ENCODE peak calls at places on chromosomes 2 and 18, in seven cellular contexts. N is transverse colon; P is HFF-Myc; W is right atrium auricular region; L is nephron progenitor cell; K is heart right ventricle; O is CD4-positive, alpha-beta T cell. M is an unnamed sample.

GRCh38 chr18:24160086-24160485 is 21.2 kb downstream of the CABYR start:
- DNase-seq in N (no peak), P (no peak), W (no peak), L (no peak), K (no peak), O (no peak), M (no peak)

GRCh38 chr2:196925768-196926561 is 542 bp downstream of the PGAP1 start:
- DNase-seq in N (peak), P (no peak), W (no peak), L (peak), K (peak), O (no peak), M (peak)

GRCh38 chr2:159571540-159572260 is 44.6 kb downstream of the BAZ2B start:
- DNase-seq in N (no peak), P (peak), W (no peak), L (no peak), K (no peak), O (no peak), M (no peak)

GRCh38 chr18:6876646-6877045 is 147.1 kb downstream of the ARHGAP28 start:
- DNase-seq in N (no peak), P (peak), W (no peak), L (no peak), K (no peak), O (no peak), M (no peak)

GRCh38 chr18:55233850-55234249 is 274.6 kb upstream of the CCDC68 start:
- DNase-seq in N (no peak), P (no peak), W (no peak), L (no peak), K (no peak), O (no peak), M (no peak)

GRCh38 chr18:59249186-59249774 is 24.0 kb downstream of the RAX start:
- DNase-seq in N (peak), P (peak), W (no peak), L (peak), K (no peak), O (no peak), M (peak)

GRCh38 chr2:201182650-201183372 is at the start of gene CASP10:
- DNase-seq in N (peak), P (peak), W (no peak), L (no peak), K (no peak), O (no peak), M (no peak)

GRCh38 chr2:156023266-156023879 is 309.1 kb downstream of the NR4A2 start:
- DNase-seq in N (no peak), P (no peak), W (no peak), L (no peak), K (no peak), O (no peak), M (no peak)

GRCh38 chr2:68237404-68237803 is 14.9 kb downstream of the PPP3R1 start:
- DNase-seq in N (no peak), P (no peak), W (no peak), L (no peak), K (no peak), O (no peak), M (no peak)

GRCh38 chr2:74587664-74588277 is 33.3 kb downstream of the DOK1 start:
- DNase-seq in N (peak), P (no peak), W (peak), L (peak), K (peak), O (peak), M (peak)

GRCh38 chr2:28134262-28134812 is 243.8 kb downstream of the BABAM2 start:
- DNase-seq in N (peak), P (no peak), W (no peak), L (no peak), K (no peak), O (peak), M (no peak)

GRCh38 chr2:241885701-241886643 is 16.4 kb downstream of the RTP5 start:
- DNase-seq in N (no peak), P (no peak), W (no peak), L (no peak), K (peak), O (no peak), M (peak)

GRCh38 chr2:53994735-53995538 is 24.1 kb upstream of the PSME4 start:
- DNase-seq in N (no peak), P (no peak), W (no peak), L (no peak), K (no peak), O (no peak), M (no peak)

GRCh38 chr2:214077727-214078126 is 333.1 kb upstream of the VWC2L start:
- DNase-seq in N (no peak), P (no peak), W (no peak), L (no peak), K (no peak), O (no peak), M (no peak)

GRCh38 chr2:69149631-69150215 is 136.7 kb downstream of the ANTXR1 start:
- DNase-seq in N (peak), P (no peak), W (no peak), L (peak), K (peak), O (no peak), M (peak)

GRCh38 chr2:149365826-149366583 is 35.6 kb downstream of the LYPD6 start:
- DNase-seq in N (no peak), P (no peak), W (no peak), L (no peak), K (no peak), O (no peak), M (no peak)

GRCh38 chr2:70981421-70981820 is 3.0 kb downstream of the ANKRD53 start:
- DNase-seq in N (no peak), P (no peak), W (no peak), L (no peak), K (no peak), O (no peak), M (no peak)

GRCh38 chr2:214902273-214902672 is 92.8 kb upstream of the BARD1 start:
- DNase-seq in N (no peak), P (no peak), W (no peak), L (no peak), K (no peak), O (no peak), M (peak)

GRCh38 chr18:55489742-55490055 is 98.3 kb downstream of the TCF4 start:
- DNase-seq in N (no peak), P (peak), W (no peak), L (no peak), K (no peak), O (no peak), M (peak)

GRCh38 chr18:74225193-74225840 is 66.4 kb downstream of the CYB5A start:
- DNase-seq in N (no peak), P (no peak), W (no peak), L (no peak), K (no peak), O (no peak), M (peak)

GRCh38 chr2:98607741-98608117 is 583 bp downstream of the COA5 start:
- DNase-seq in N (no peak), P (no peak), W (no peak), L (no peak), K (no peak), O (no peak), M (no peak)

GRCh38 chr2:240302933-240303332 is 132.5 kb upstream of the GPC1 start:
- DNase-seq in N (no peak), P (no peak), W (no peak), L (no peak), K (no peak), O (no peak), M (no peak)

GRCh38 chr18:49588971-49589370 is 27.1 kb downstream of the LIPG start:
- DNase-seq in N (no peak), P (no peak), W (no peak), L (no peak), K (no peak), O (no peak), M (no peak)

GRCh38 chr2:62641410-62641843 is 64.1 kb upstream of the EHBP1 start:
- DNase-seq in N (no peak), P (no peak), W (no peak), L (no peak), K (no peak), O (no peak), M (no peak)

GRCh38 chr2:3493610-3493997 is 25.7 kb downstream of the ADI1 start:
- DNase-seq in N (no peak), P (no peak), W (peak), L (peak), K (no peak), O (no peak), M (peak)

GRCh38 chr2:241617431-241618154 is 19.4 kb downstream of the THAP4 start:
- DNase-seq in N (no peak), P (no peak), W (no peak), L (no peak), K (peak), O (no peak), M (peak)

GRCh38 chr2:3780477-3781402 is 77.4 kb downstream of the DCDC2C start:
- DNase-seq in N (peak), P (no peak), W (peak), L (peak), K (peak), O (peak), M (peak)

GRCh38 chr2:188937228-188938220 is 36.6 kb upstream of the COL3A1 start:
- DNase-seq in N (no peak), P (no peak), W (no peak), L (no peak), K (no peak), O (no peak), M (no peak)

GRCh38 chr18:5841518-5841917 is 53.8 kb downstream of the TMEM200C start:
- DNase-seq in N (no peak), P (no peak), W (no peak), L (no peak), K (no peak), O (no peak), M (no peak)

GRCh38 chr2:192068966-192069365 is 125.8 kb downstream of the TMEFF2 start:
- DNase-seq in N (no peak), P (no peak), W (no peak), L (no peak), K (no peak), O (no peak), M (no peak)

GRCh38 chr18:73043231-73044000 is 175.6 kb upstream of the NETO1 start:
- DNase-seq in N (no peak), P (no peak), W (no peak), L (no peak), K (no peak), O (no peak), M (peak)
- TF ChIP-seq CTCF in N (no peak), P (no peak), W (no peak), L (no peak), K (no peak), O (no peak), M (no peak)

GRCh38 chr2:142603761-142604160 is 273.7 kb upstream of the KYNU start:
- DNase-seq in N (no peak), P (no peak), W (no peak), L (no peak), K (no peak), O (no peak), M (no peak)
- TF ChIP-seq CTCF in N (no peak), P (no peak), W (peak), L (no peak), K (no peak), O (no peak), M (peak)

DNA sequence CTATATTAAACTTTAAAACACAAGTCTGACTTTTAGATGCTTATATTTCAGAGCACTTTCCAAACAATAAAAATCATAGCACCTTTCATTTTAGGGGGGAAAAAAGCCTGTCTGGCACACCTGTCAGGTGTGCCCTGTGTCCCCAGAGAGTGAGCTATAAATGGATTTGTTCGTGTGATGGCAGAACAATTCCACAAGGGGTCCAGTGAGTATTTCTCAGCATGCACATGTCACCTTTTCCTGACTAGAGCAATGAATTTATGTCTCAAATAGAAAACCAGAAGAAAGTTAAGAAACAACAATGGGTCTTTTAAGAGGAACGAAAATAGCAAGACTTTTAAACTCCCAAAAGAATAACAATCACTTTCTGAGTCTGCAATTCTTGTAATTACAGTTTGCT is 55.9 kb downstream of the ACVR1C start:
- DNase-seq in N (no peak), P (no peak), W (no peak), L (no peak), K (no peak), O (no peak), M (no peak)
- TF ChIP-seq CTCF in N (peak), P (peak), W (peak), L (peak), K (no peak), O (peak), M (peak)

DNA sequence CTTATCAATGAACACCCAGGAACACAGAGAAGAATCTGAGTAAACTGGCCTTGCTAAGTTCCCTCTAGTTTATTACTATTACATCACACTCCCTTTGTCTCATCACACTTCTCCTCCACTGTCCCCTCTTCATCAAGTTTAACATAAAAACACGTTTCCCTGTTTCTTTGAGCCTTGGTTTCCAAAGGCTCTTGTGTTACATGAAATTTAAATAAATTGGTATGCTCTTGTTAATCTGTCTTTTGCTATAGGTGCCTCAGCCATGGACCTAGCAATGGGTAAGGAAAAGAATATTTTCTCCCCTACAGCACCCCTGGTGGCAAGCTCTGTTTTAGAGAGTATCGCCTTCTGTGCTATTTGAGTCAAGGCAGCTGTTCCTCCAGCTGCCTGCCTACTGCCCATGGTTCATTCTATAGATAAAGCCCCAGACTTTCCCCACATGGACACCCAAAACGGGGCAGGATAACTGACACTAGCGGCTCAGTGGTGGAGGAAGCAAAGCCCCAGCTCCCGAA is 31.8 kb downstream of the TGIF1 start:
- DNase-seq in N (peak), P (no peak), W (no peak), L (no peak), K (no peak), O (no peak), M (peak)
- TF ChIP-seq CTCF in N (peak), P (peak), W (peak), L (peak), K (peak), O (peak), M (peak)

DNA sequence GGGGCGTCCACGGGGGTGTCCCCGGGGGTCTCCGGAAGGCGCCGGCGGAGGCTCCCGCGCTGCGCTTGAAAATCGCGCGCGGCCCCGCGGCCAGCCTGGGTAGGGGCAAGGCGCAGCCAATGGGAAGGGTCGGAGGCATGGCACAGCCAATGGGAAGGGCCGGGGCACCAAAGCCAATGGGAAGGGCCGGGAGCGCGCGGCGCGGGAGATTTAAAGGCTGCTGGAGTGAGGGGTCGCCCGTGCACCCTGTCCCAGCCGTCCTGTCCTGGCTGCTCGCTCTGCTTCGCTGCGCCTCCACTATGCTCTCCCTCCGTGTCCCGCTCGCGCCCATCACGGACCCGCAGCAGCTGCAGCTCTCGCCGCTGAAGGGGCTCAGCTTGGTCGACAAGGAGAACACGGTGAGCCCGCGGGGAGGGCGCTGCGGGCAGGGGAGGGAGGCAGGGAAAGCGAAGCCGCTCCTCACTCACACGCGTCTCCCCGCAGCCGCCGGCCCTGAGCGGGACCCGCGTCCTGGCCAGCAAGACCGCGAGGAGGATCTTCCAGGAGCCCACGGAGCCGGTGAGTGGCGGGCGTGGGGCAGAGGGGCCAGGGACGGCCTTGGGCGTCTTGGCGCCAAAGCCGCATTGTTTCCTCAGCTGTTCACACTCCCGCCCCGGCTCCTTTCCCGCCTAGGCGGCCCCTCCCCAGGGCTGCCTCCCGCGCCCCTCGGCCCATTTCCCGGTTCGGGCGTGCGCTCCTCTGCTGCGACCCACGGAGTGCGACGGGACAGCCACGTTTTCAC is at the start of gene RRM2:
- DNase-seq in N (peak), P (peak), W (peak), L (peak), K (peak), O (peak), M (peak)
- TF ChIP-seq CTCF in N (no peak), P (no peak), W (no peak), L (no peak), K (no peak), O (no peak), M (no peak)

DNA sequence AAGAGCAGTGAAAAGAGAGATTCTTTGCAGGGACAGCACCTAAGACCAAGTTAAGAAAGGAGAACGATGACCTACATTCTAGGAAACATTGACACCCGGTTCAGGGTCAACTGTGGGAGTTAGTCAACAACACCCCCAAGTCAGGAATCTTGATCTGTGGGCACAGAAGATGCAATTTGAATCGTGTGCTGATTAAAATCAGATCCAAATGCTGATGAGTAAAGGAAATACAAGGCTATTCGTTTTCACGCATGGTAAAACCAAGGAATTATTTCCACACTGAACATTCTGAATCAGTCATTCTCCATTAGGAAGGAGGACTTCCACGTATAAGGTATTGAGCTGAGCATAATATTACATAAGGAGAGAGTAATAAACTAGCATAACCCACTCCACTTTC is 124.2 kb downstream of the COPS8 start:
- DNase-seq in N (no peak), P (no peak), W (no peak), L (no peak), K (no peak), O (no peak), M (no peak)
- TF ChIP-seq CTCF in N (no peak), P (no peak), W (no peak), L (no peak), K (no peak), O (no peak), M (no peak)

GRCh38 chr2:45442026-45442425 is 169.0 kb downstream of the SRBD1 start:
- DNase-seq in N (no peak), P (no peak), W (no peak), L (no peak), K (no peak), O (no peak), M (no peak)

GRCh38 chr2:45441571-45441970 is 169.5 kb downstream of the SRBD1 start:
- DNase-seq in N (no peak), P (no peak), W (no peak), L (no peak), K (no peak), O (no peak), M (no peak)

GRCh38 chr2:45438872-45439665 is 172.0 kb downstream of the SRBD1 start:
- DNase-seq in N (no peak), P (no peak), W (no peak), L (no peak), K (no peak), O (no peak), M (no peak)

GRCh38 chr2:45443012-45443411 is 168.1 kb downstream of the SRBD1 start:
- DNase-seq in N (no peak), P (no peak), W (no peak), L (no peak), K (no peak), O (no peak), M (no peak)

GRCh38 chr2:45439788-45440773 is 171.0 kb downstream of the SRBD1 start:
- DNase-seq in N (no peak), P (no peak), W (no peak), L (no peak), K (no peak), O (no peak), M (no peak)
- TF ChIP-seq CTCF in N (no peak), P (no peak), W (no peak), L (no peak), K (no peak), O (no peak), M (peak)

DNA sequence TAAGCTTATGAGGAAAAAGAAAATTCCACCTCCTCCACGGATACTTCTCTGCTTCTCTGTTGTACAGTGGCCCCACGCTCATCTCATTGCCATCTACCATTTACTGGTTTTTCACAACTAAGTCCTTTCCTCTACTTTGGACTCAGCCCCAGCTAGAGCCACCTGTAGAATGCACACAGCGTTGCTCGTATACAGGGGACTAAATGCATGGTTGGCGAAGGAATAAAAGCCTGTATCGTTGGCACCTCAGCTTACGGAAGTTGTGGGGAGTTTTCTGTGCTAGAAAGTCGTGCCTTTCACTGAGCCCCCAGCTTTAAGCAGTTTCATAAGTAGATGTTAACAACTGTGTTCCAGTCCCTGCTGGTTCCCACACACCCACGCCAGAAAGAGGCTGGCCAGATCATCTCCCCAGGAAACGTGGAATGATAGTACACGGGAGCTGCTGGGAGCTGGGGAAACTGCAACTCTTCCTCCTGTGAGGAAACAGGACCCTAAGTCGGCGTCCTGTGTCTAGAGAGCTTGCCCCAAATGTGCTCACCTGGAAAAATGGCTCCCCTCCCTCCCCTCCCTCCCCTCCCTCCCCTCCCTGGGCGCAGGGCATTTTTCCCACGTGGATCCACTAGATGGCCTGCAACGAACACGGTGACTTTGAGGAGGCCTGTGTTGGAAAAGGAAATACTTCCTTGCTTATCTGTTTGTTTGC is 43.7 kb upstream of the RFX8 start:
- DNase-seq in N (peak), P (no peak), W (no peak), L (peak), K (peak), O (no peak), M (peak)
- TF ChIP-seq CTCF in N (peak), P (no peak), W (peak), L (no peak), K (peak), O (no peak), M (peak)